ENCODE peak calls at places on chromosomes 3 and 15, in five cellular contexts. S is nephron progenitor cell, W is foreskin fibroblast, Z is adrenal gland, E is Calu3. B is an unnamed sample.

GRCh38 chr15:60535743-60536142 is 56.8 kb upstream of the ICE2 start:
- DNase-seq in E (no peak), S (no peak), W (no peak), Z (no peak), B (no peak)

GRCh38 chr15:70636540-70637165 is 126.7 kb downstream of the UACA start:
- DNase-seq in E (peak; percentile 50), S (no peak), Z (no peak), W (no peak), B (no peak)

GRCh38 chr3:32839714-32840085 is 21.9 kb downstream of the TRIM71 start:
- DNase-seq in W (no peak), Z (no peak), E (no peak), S (no peak), B (no peak)

GRCh38 chr3:87006844-87007439 is 16.0 kb upstream of the VGLL3 start:
- DNase-seq in Z (no peak), W (peak; percentile 41), E (no peak), S (no peak), B (no peak)

GRCh38 chr3:124157000-124157712 is 165.2 kb upstream of the ROPN1 start:
- DNase-seq in W (no peak), E (no peak), S (no peak), Z (no peak), B (no peak)

GRCh38 chr15:36371509-36371908 is 207.9 kb upstream of the CDIN1 start:
- DNase-seq in S (no peak), W (no peak), E (no peak), Z (no peak), B (no peak)

GRCh38 chr3:38163117-38163870 is 2.0 kb upstream of the OXSR1 start:
- DNase-seq in Z (no peak), S (no peak), W (no peak), E (peak; percentile 19), B (no peak)

GRCh38 chr15:78225783-78226541 is 8.4 kb downstream of the ACSBG1 start:
- DNase-seq in E (no peak), S (no peak), W (peak; percentile 20), Z (no peak), B (no peak)

GRCh38 chr3:39502838-39503145 is 35.3 kb downstream of the MOBP start:
- DNase-seq in Z (no peak), W (no peak), S (no peak), E (no peak), B (no peak)

GRCh38 chr3:16437640-16438039 is 75.9 kb downstream of the RFTN1 start:
- DNase-seq in E (no peak), W (no peak), S (no peak), Z (no peak), B (no peak)

GRCh38 chr3:150210461-150211110 is 197.5 kb upstream of the TSC22D2 start:
- DNase-seq in W (no peak), E (no peak), S (no peak), Z (no peak), B (no peak)

GRCh38 chr3:189664311-189664710 is 33.1 kb downstream of the TP63 start:
- DNase-seq in E (no peak), W (peak; percentile 89), S (no peak), Z (no peak), B (no peak)

GRCh38 chr3:119184808-119185690 is 11.7 kb downstream of the UPK1B start:
- DNase-seq in Z (no peak), S (no peak), W (peak; percentile 21), E (peak; percentile 47), B (peak; percentile 31)

GRCh38 chr3:45402138-45402537 is 13.8 kb downstream of the LARS2 start:
- DNase-seq in E (no peak), Z (no peak), W (no peak), S (no peak), B (no peak)

GRCh38 chr3:45464336-45464809 is 76.0 kb downstream of the LARS2 start:
- DNase-seq in E (no peak), S (peak; percentile 70), W (no peak), Z (peak; percentile 67), B (peak; percentile 16)

GRCh38 chr3:14461748-14462324 is 59.4 kb downstream of the SLC6A6 start:
- DNase-seq in S (peak; percentile 52), W (peak; percentile 56), Z (peak; percentile 50), E (peak; percentile 73), B (no peak)

GRCh38 chr3:143895805-143896204 is 47.5 kb upstream of the SLC9A9 start:
- DNase-seq in E (no peak), S (no peak), W (no peak), Z (no peak), B (no peak)

GRCh38 chr3:33544126-33544525 is 103.9 kb upstream of the UBP1 start:
- DNase-seq in W (peak; percentile 42), E (no peak), S (no peak), Z (no peak), B (no peak)

GRCh38 chr15:74317820-74318375 is 49.5 kb downstream of the CYP11A1 start:
- DNase-seq in E (no peak), Z (peak; percentile 67), S (peak; percentile 62), W (peak; percentile 91), B (peak; percentile 75)

GRCh38 chr3:185215873-185216586 is 37.8 kb downstream of the EHHADH start:
- DNase-seq in S (no peak), W (peak; percentile 12), E (no peak), Z (no peak), B (no peak)

GRCh38 chr3:28958656-28959055 is 322.2 kb upstream of the RBMS3 start:
- DNase-seq in E (no peak), W (no peak), Z (no peak), S (no peak), B (no peak)

GRCh38 chr3:44845528-44846520 is 15.9 kb upstream of the TMEM42 start:
- DNase-seq in W (peak; percentile 35), Z (peak; percentile 67), E (no peak), S (no peak), B (peak; percentile 37)

GRCh38 chr15:40942337-40942854 is 10.9 kb upstream of the CHAC1 start:
- DNase-seq in W (no peak), S (no peak), E (no peak), Z (no peak), B (no peak)

GRCh38 chr3:138089091-138089490 is 26.3 kb downstream of the DZIP1L start:
- DNase-seq in Z (no peak), E (no peak), S (no peak), W (peak; percentile 71), B (no peak)

GRCh38 chr3:34225828-34226227 is 427.4 kb downstream of the PDCD6IP start:
- DNase-seq in Z (no peak), S (no peak), W (no peak), E (no peak), B (no peak)

GRCh38 chr3:44065741-44066140 is 175.9 kb upstream of the TOPAZ1 start:
- DNase-seq in S (no peak), Z (no peak), W (no peak), E (no peak), B (no peak)

GRCh38 chr15:65087873-65088642 is 11.5 kb downstream of the KBTBD13 start:
- DNase-seq in W (no peak), E (no peak), S (no peak), Z (no peak), B (peak; percentile 68)

GRCh38 chr3:44198265-44198956 is 43.3 kb upstream of the TOPAZ1 start:
- DNase-seq in Z (peak; percentile 81), W (peak; percentile 56), E (peak; percentile 80), S (peak; percentile 78), B (peak; percentile 78)

GRCh38 chr3:67017211-67017610 is 19.1 kb downstream of the KBTBD8 start:
- DNase-seq in W (peak; percentile 14), Z (no peak), S (no peak), E (no peak), B (no peak)

GRCh38 chr15:69921626-69922624 is 175.8 kb downstream of the TLE3 start:
- DNase-seq in Z (no peak), E (no peak), W (no peak), S (no peak), B (no peak)

GRCh38 chr15:51726302-51727073 is 11.0 kb downstream of the LYSMD2 start:
- DNase-seq in Z (peak; percentile 67), E (peak; percentile 19), W (peak; percentile 86), S (peak; percentile 18), B (peak; percentile 71)

GRCh38 chr15:60399931-60400330 is 2.1 kb upstream of the ANXA2 start:
- DNase-seq in S (no peak), Z (no peak), W (peak; percentile 67), E (no peak), B (no peak)

GRCh38 chr15:89201465-89202005 is 19.8 kb downstream of the RLBP1 start:
- DNase-seq in W (no peak), Z (no peak), S (no peak), E (no peak), B (no peak)

GRCh38 chr3:160929595-160929994 is 173.6 kb downstream of the PPM1L start:
- DNase-seq in E (peak; percentile 63), Z (peak; percentile 48), W (peak; percentile 13), S (peak; percentile 7), B (no peak)

GRCh38 chr3:118932822-118933558 is 101.7 kb downstream of the IGSF11 start:
- DNase-seq in E (no peak), Z (peak; percentile 79), W (no peak), S (no peak), B (no peak)

GRCh38 chr3:183699238-183699947 is 1.8 kb downstream of the YEATS2 start:
- DNase-seq in E (peak; percentile 22), S (no peak), W (no peak), Z (no peak), B (no peak)

GRCh38 chr3:130528120-130528519 is 11.1 kb downstream of the COL6A6 start:
- DNase-seq in S (no peak), E (no peak), Z (no peak), W (no peak), B (no peak)

GRCh38 chr3:83011471-83011870 is 1250.0 kb upstream of the GBE1 start:
- DNase-seq in W (no peak), S (no peak), Z (no peak), E (no peak), B (no peak)

GRCh38 chr3:105798381-105798934 is 70.4 kb downstream of the CBLB start:
- DNase-seq in E (no peak), Z (no peak), S (no peak), W (no peak), B (no peak)